ENCODE peak calls at places on chromosome 22, in four cellular contexts. L is CD8-positive, alpha-beta memory T cell; H is activated CD4-positive, CD25-positive, alpha-beta regulatory T cell; W is activated naive CD8-positive, alpha-beta T cell treated with anti-CD3 and anti-CD28 coated beads, Interleukin-2, amount 50 U/mL, for 24 hours. V is an unnamed sample.

GRCh38 chr22:49301398-49302149 is 526.1 kb downstream of the BRD1 start:
- DNase-seq in L (no peak), H (no peak), W (no peak), V (no peak)

GRCh38 chr22:38136607-38137006 is 26.1 kb upstream of the BAIAP2L2 start:
- DNase-seq in L (no peak), H (no peak), W (no peak), V (no peak)

GRCh38 chr22:25567305-25567704 is 2.8 kb downstream of the GRK3 start:
- DNase-seq in L (no peak), H (no peak), W (no peak), V (no peak)

GRCh38 chr22:31926969-31927368 is 17.4 kb upstream of the YWHAH start:
- DNase-seq in L (no peak), H (no peak), W (no peak), V (peak; percentile 82)

GRCh38 chr22:20211997-20212753 is 55.9 kb downstream of the RTN4R start:
- DNase-seq in L (no peak), H (no peak), W (no peak), V (no peak)

GRCh38 chr22:41963453-41964105 is 5.7 kb upstream of the SEPTIN3 start:
- DNase-seq in L (no peak), H (no peak), W (no peak), V (peak; percentile 43)

GRCh38 chr22:46068908-46069481 is 81.3 kb upstream of the PPARA start:
- DNase-seq in L (no peak), H (no peak), W (no peak), V (no peak)

GRCh38 chr22:43833286-43834240 is 21.5 kb upstream of the EFCAB6 start:
- DNase-seq in L (no peak), H (no peak), W (no peak), V (no peak)

GRCh38 chr22:37627545-37627944 is 11.9 kb upstream of the SH3BP1 start:
- DNase-seq in L (peak; percentile 75), H (peak; percentile 36), W (peak; percentile 50), V (no peak)

GRCh38 chr22:29916007-29916544 is 33.1 kb downstream of the MTMR3 start:
- DNase-seq in L (no peak), H (no peak), W (no peak), V (no peak)

GRCh38 chr22:49863936-49864335 is 10.3 kb downstream of the ZBED4 start:
- DNase-seq in L (no peak), H (no peak), W (no peak), V (no peak)